ENCODE peak calls at places on chromosome X, in eight cellular contexts. Q is IMR-90, T is HCT116, V is A549, G is esophagus squamous epithelium, X is right lobe of liver, U is spleen, J is vagina. O is an unnamed sample.

GRCh38 chrX:48468247-48468671 is 1.8 kb downstream of the SLC38A5 start:
- DNase-seq in Q (no peak), T (no peak), V (no peak), G (no peak), X (no peak), U (peak), J (peak), O (no peak)

GRCh38 chrX:119880552-119881437 is 9.2 kb downstream of the NDUFA1 start:
- DNase-seq in Q (peak), T (peak), V (peak), G (no peak), X (no peak), U (no peak), J (no peak), O (no peak)

GRCh38 chrX:134804779-134805178 is 146.5 kb upstream of the PLAC1 start:
- DNase-seq in Q (no peak), T (no peak), V (no peak), G (no peak), X (no peak), U (no peak), J (no peak), O (no peak)

GRCh38 chrX:44876076-44876475 is 3.1 kb downstream of the KDM6A start:
- DNase-seq in Q (peak), T (no peak), V (no peak), G (no peak), X (no peak), U (no peak), J (no peak), O (no peak)

GRCh38 chrX:1031521-1032430 is 180.7 kb downstream of the CRLF2 start:
- DNase-seq in Q (no peak), T (no peak), V (no peak), G (no peak), X (no peak), U (peak), J (no peak), O (no peak)

GRCh38 chrX:109537324-109537665 is 651 bp downstream of the NXT2 start:
- DNase-seq in Q (peak), T (no peak), V (no peak), G (no peak), X (no peak), U (no peak), J (no peak), O (no peak)

GRCh38 chrX:18676470-18676869 is 4.6 kb upstream of the RS1 start:
- DNase-seq in Q (peak), T (no peak), V (peak), G (no peak), X (no peak), U (no peak), J (no peak), O (peak)

GRCh38 chrX:121169099-121170035 is 122.0 kb downstream of the GLUD2 start:
- DNase-seq in Q (no peak), T (no peak), V (no peak), G (no peak), X (no peak), U (no peak), J (no peak), O (no peak)

GRCh38 chrX:80812176-80812575 is 2.5 kb upstream of the BRWD3 start:
- DNase-seq in Q (peak), T (no peak), V (no peak), G (no peak), X (no peak), U (peak), J (no peak), O (no peak)

GRCh38 chrX:68175569-68175968 is 257.7 kb downstream of the OPHN1 start:
- DNase-seq in Q (peak), T (no peak), V (no peak), G (no peak), X (no peak), U (no peak), J (no peak), O (no peak)

GRCh38 chrX:13733506-13733905 is 914 bp downstream of the TRAPPC2 start:
- DNase-seq in Q (peak), T (no peak), V (no peak), G (no peak), X (no peak), U (no peak), J (no peak), O (no peak)

GRCh38 chrX:13732246-13733067 is 2.0 kb downstream of the TRAPPC2 start:
- DNase-seq in Q (no peak), T (no peak), V (no peak), G (no peak), X (no peak), U (no peak), J (no peak), O (no peak)

DNA sequence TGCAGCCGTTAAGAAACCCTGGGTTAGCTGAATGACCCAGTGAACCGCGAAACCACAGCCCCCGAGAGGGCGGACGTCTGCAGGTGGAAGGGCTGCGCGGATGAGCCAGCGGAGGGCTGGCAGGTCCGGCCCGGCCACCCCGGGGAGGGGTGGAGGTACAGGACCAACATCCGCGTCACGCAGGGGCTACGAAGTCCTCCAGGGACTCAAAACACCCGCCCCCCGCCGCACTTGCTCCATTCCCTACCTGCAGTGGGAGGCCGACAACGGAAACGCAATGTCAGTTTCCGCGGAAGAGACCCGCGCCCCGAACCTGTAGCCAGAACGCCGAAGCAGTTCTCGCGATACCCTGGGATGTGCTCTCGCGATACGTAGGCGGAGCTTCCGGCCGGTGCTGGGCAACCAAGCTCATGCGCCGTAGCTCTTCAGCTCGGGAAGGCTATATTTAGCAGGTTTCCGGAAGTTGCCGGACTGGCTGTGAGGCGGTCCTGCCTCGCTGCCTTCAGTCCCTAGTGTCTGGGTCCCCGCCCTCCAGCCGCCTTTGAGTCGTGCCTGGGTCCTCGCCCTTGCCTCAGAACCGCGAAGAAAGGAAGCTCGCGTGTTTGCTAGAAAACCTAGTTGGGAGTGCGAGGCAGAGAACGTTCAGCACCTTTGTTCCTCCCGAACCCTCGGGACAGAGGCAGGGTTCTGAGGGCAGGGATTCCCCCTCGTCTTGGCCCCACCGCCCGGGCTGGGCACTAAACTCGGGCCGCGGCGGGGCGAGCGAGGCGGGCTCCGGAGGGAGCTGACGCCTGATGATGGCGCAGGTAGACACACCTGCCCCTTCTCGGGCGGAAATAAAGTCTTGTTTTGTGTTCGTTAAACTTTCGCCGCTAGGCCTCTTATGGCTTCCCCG is at the start of the genes OFD1 and TRAPPC2:
- DNase-seq in Q (peak), T (peak), V (peak), G (peak), X (peak), U (peak), J (peak), O (peak)
- TF ChIP-seq POLR2A in Q (peak), T (peak), V (peak), G (peak), X (peak), U (peak), J (peak), O (peak)

DNA sequence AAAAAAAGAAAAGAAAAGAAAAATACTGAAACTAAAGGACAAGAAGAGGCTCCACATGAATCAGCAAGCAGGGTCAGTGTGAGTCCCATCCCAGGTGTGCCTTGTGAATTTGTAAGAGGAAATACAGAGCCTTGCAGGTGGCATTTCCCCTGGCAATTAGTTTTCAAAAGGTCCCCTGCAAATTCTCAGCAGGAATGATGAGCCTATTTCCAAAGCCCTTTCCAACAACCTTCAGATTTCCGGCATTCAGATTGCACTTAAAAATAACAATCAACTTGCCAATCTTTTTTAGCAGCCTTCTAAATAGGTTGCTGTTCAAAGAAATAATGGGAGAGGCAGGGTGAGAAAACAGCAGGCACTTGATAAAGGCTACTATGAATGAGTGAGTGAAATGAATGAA is 66.4 kb upstream of the OR13H1 start:
- DNase-seq in Q (no peak), T (no peak), V (no peak), G (no peak), X (no peak), U (no peak), J (no peak), O (no peak)
- H3K4me3 ChIP-seq in Q (no peak), T (no peak), V (no peak), G (no peak), X (no peak), U (no peak), J (no peak), O (no peak)

GRCh38 chrX:11365426-11365825 is 72.2 kb downstream of the AMELX start:
- DNase-seq in Q (no peak), T (no peak), V (no peak), G (no peak), X (no peak), U (no peak), J (no peak), O (no peak)
- H3K27ac ChIP-seq in Q (no peak), T (no peak), V (no peak), G (no peak), X (no peak), U (no peak), J (no peak), O (no peak)

GRCh38 chrX:74537011-74537390 is 77.4 kb downstream of the RLIM start:
- DNase-seq in Q (peak), T (no peak), V (no peak), G (no peak), X (no peak), U (no peak), J (peak), O (peak)

GRCh38 chrX:74535211-74535621 is 79.2 kb downstream of the RLIM start:
- DNase-seq in Q (peak), T (peak), V (no peak), G (no peak), X (no peak), U (no peak), J (no peak), O (peak)

GRCh38 chrX:74534569-74535038 is 79.8 kb downstream of the RLIM start:
- DNase-seq in Q (peak), T (no peak), V (no peak), G (no peak), X (no peak), U (no peak), J (peak), O (no peak)

GRCh38 chrX:74536142-74537010 is 78.0 kb downstream of the RLIM start:
- DNase-seq in Q (peak), T (no peak), V (peak), G (peak), X (peak), U (peak), J (peak), O (peak)

DNA sequence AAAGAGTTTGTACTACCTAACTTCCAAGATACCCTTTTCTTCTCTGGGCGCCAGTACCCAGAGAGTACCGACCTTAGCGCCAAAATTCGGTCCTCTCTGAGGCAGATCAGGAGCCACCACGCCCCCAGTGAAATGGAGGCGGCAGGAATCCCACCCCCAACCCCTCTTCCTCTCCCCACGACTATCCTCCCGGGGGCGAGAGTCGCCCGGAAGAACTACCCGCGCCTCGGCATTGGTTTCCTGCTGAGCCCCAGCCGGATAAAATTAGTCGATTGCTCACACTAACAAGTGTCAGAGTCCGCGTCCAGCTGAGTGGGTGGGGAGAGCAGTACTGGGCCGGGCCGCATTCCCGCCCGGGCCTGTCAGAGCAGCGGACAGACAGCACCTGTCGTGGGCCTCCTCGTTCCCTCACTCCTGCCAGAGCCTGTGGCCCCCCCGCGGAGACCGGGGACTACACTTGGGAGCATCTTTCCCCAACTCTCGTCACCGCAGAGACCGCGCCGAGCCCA is 78.7 kb downstream of the RLIM start:
- DNase-seq in Q (peak), T (no peak), V (no peak), G (no peak), X (peak), U (peak), J (no peak), O (peak)
- TF ChIP-seq POLR2A in Q (no peak), T (no peak), V (no peak), G (no peak), X (peak), U (no peak), J (no peak), O (no peak)

GRCh38 chrX:38563006-38563405 is 1.7 kb downstream of the TSPAN7 start:
- DNase-seq in Q (no peak), T (no peak), V (no peak), G (no peak), X (no peak), U (no peak), J (no peak), O (no peak)
- H3K4me3 ChIP-seq in Q (no peak), T (no peak), V (peak), G (peak), X (no peak), U (no peak), J (peak), O (peak)

DNA sequence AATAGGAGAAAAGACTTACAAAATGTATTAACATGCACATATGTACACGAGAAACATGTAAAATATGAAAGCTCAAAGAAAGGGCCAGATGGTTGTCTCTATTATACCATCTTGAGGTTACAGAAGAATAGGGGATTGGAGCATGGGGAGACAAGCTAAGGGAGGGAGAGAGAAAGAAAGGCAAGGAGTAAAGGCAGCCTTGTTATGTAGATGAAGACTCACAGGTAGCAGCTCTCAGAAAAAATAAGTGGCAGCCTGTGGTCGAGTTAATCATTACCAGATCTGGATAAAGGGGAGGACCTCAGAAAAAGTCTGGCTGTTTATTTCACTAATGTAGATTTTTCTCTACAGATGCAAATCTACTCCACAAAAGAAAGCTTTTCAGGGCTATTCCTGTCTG is 26.6 kb upstream of the PPP1R2C start:
- DNase-seq in Q (no peak), T (no peak), V (no peak), G (no peak), X (no peak), U (no peak), J (no peak), O (no peak)
- H3K27ac ChIP-seq in Q (no peak), T (no peak), V (no peak), G (no peak), X (no peak), U (no peak), J (no peak), O (no peak)

GRCh38 chrX:52262195-52262546 is 77.5 kb downstream of the MAGED4 start:
- DNase-seq in Q (no peak), T (no peak), V (no peak), G (no peak), X (no peak), U (no peak), J (no peak), O (no peak)

GRCh38 chrX:52263417-52263816 is 78.7 kb downstream of the MAGED4 start:
- DNase-seq in Q (no peak), T (no peak), V (no peak), G (no peak), X (no peak), U (no peak), J (no peak), O (no peak)

GRCh38 chrX:52261125-52261462 is 76.4 kb downstream of the MAGED4 start:
- DNase-seq in Q (no peak), T (no peak), V (no peak), G (no peak), X (no peak), U (no peak), J (no peak), O (no peak)

GRCh38 chrX:52265713-52266112 is 81.0 kb downstream of the MAGED4 start:
- DNase-seq in Q (no peak), T (no peak), V (no peak), G (no peak), X (no peak), U (no peak), J (no peak), O (no peak)

GRCh38 chrX:52261463-52262194 is 76.9 kb downstream of the MAGED4 start:
- DNase-seq in Q (peak), T (peak), V (peak), G (peak), X (peak), U (peak), J (peak), O (peak)
- TF ChIP-seq POLR2A in Q (no peak), T (no peak), V (peak), G (peak), X (peak), U (no peak), J (no peak), O (no peak)

DNA sequence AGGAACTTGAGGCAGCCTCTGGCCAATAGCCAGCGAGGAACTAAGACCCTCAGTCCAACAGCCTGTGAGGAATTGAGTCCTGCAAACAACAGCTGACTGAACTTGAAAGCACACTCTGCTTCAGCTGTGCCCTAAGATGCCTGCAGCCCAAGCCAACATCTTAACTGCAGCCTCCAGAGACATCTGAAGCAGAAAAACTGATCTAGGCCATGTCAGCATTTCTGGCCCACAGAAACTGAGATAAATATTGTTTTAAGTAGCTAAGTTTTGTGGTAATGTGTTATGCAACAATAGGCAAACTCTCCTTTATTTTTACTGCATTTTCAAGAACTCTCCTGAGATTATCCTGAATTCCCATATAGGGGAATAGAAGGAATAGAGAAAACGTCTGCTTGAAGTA is 24.4 kb upstream of the PIGA start:
- DNase-seq in Q (peak), T (no peak), V (no peak), G (no peak), X (no peak), U (no peak), J (no peak), O (no peak)
- H3K4me3 ChIP-seq in Q (no peak), T (no peak), V (no peak), G (no peak), X (no peak), U (no peak), J (no peak), O (no peak)

DNA sequence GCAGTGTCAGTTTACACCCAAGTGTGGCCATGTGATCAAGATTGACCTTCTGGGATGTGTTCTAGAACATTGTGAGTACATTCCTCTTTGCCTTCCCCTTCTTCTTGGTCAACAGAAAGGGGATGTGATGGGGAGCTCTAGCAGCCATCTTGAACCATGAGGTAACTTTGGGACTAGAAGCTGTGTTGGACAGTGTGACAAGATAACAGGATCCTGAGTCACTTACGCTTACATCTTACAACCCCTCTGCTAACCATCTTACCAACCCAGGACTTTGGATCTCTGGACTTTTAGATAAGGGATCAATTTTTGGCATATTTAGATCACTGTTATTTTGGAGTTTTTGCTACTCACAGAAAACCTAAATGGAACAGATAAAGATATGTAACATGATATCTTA is 625.6 kb downstream of the BCOR start:
- DNase-seq in Q (no peak), T (no peak), V (no peak), G (no peak), X (no peak), U (no peak), J (no peak), O (no peak)
- H3K27ac ChIP-seq in Q (no peak), T (no peak), V (no peak), G (peak), X (no peak), U (no peak), J (no peak), O (peak)

GRCh38 chrX:154366666-154367055 is 7.8 kb downstream of the FLNA start:
- DNase-seq in Q (no peak), T (no peak), V (no peak), G (no peak), X (no peak), U (no peak), J (no peak), O (no peak)

GRCh38 chrX:154367474-154368308 is 6.7 kb downstream of the FLNA start:
- DNase-seq in Q (no peak), T (no peak), V (no peak), G (no peak), X (no peak), U (no peak), J (no peak), O (no peak)

GRCh38 chrX:154369453-154370299 is 4.8 kb downstream of the FLNA start:
- DNase-seq in Q (peak), T (peak), V (peak), G (peak), X (peak), U (peak), J (no peak), O (peak)

GRCh38 chrX:154370300-154370881 is 4.0 kb downstream of the FLNA start:
- DNase-seq in Q (no peak), T (no peak), V (no peak), G (no peak), X (no peak), U (peak), J (no peak), O (peak)

GRCh38 chrX:154368630-154369452 is 5.6 kb downstream of the FLNA start:
- DNase-seq in Q (peak), T (peak), V (peak), G (peak), X (peak), U (peak), J (no peak), O (peak)
- TF ChIP-seq POLR2A in Q (peak), T (no peak), V (peak), G (peak), X (no peak), U (no peak), J (no peak), O (no peak)

O was measured in uterus.